ENCODE peak calls at places on chromosomes 3 and 15, in five cellular contexts. T is colonic mucosa; F is body of pancreas; G is CD8-positive, alpha-beta T cell; E is transverse colon. W is an unnamed sample. For H3K27me3, the result is how much of the 10 kb centered on the place peaks cover.

GRCh38 chr3:176757440-176757839 is 439.8 kb downstream of the TBL1XR1 start:
- DNase-seq in E (no peak), F (no peak), T (no peak), G (no peak), W (no peak)

GRCh38 chr15:41926184-41927056 is 32.6 kb upstream of the SPTBN5 start:
- DNase-seq in T (peak), F (no peak), G (no peak), E (peak), W (no peak)

GRCh38 chr3:146831657-146832056 is 226.5 kb upstream of the PLSCR5 start:
- DNase-seq in E (no peak), F (no peak), G (no peak), T (no peak), W (no peak)

GRCh38 chr15:29844290-29844903 is 22.1 kb upstream of the TJP1 start:
- DNase-seq in F (no peak), G (no peak), E (no peak), T (no peak), W (no peak)

GRCh38 chr3:63920001-63920400 is 7.8 kb upstream of the SCAANT1 start:
- DNase-seq in G (no peak), F (peak), E (no peak), T (no peak), W (no peak)

GRCh38 chr15:100350434-100351226 is 8.9 kb upstream of the ADAMTS17 start:
- DNase-seq in G (no peak), F (peak), E (peak), T (peak), W (peak)

GRCh38 chr3:12428131-12428530 is 56.1 kb upstream of the TSEN2 start:
- DNase-seq in T (no peak), F (no peak), E (no peak), G (no peak), W (no peak)

GRCh38 chr3:42699511-42699971 is 3.1 kb downstream of the HHATL start:
- DNase-seq in T (no peak), G (peak), E (no peak), F (no peak), W (no peak)

GRCh38 chr15:31803388-31803884 is 226.9 kb upstream of the CHRNA7 start:
- DNase-seq in G (no peak), E (no peak), T (no peak), F (no peak), W (no peak)

GRCh38 chr3:122183893-122184590 is 574 bp downstream of the CASR start:
- DNase-seq in E (no peak), G (no peak), F (peak), T (no peak), W (no peak)

GRCh38 chr3:58630081-58630709 is 36.4 kb downstream of the FAM3D start:
- DNase-seq in F (peak), E (peak), T (peak), G (peak), W (no peak)

GRCh38 chr3:130857336-130858026 is 36.4 kb upstream of the ATP2C1 start:
- DNase-seq in F (no peak), E (no peak), G (no peak), T (no peak), W (no peak)

GRCh38 chr3:98404010-98404409 is 13.5 kb downstream of the OR5K3 start:
- DNase-seq in T (no peak), E (no peak), G (no peak), F (no peak), W (no peak)

GRCh38 chr3:48405343-48405881 is 24.5 kb downstream of the PLXNB1 start:
- DNase-seq in E (no peak), F (peak), T (no peak), G (peak), W (peak)

GRCh38 chr3:124383051-124383450 is 347.2 kb upstream of the UMPS start:
- DNase-seq in G (no peak), T (no peak), F (no peak), E (no peak), W (no peak)

GRCh38 chr3:8641472-8641871 is 3.1 kb downstream of the SSUH2 start:
- DNase-seq in T (no peak), F (no peak), E (no peak), G (no peak), W (no peak)

GRCh38 chr3:178562869-178563232 is 26.6 kb downstream of the KCNMB2 start:
- DNase-seq in E (no peak), G (no peak), T (no peak), F (no peak), W (no peak)

GRCh38 chr3:178561239-178561638 is 25.0 kb downstream of the KCNMB2 start:
- DNase-seq in T (no peak), F (no peak), G (no peak), E (no peak), W (no peak)

GRCh38 chr3:178558637-178559036 is 22.4 kb downstream of the KCNMB2 start:
- DNase-seq in F (no peak), T (no peak), E (no peak), G (no peak), W (no peak)

GRCh38 chr3:178562143-178562868 is 26.1 kb downstream of the KCNMB2 start:
- DNase-seq in F (no peak), G (no peak), T (no peak), E (no peak), W (no peak)

DNA sequence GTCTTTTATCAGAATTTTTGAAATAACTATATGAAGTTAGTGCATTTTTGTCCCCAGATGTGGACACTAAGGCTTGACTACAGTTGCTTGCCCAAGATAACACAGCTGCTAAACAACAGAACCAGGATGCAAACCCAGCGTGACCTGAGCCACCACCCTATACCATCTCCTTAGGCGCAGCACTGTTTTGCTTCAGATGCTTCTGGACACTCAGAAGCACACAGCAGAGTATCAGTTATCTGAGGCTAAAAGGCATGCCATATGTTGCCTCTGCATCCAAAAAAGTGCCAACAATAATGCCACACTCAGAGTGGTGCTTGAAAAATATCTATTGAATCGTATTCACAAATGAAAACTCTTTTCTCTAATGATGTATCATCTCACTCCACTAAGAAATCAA is 24.5 kb downstream of the KCNMB2 start:
- DNase-seq in E (no peak), G (no peak), T (no peak), F (no peak), W (no peak)
- H3K27ac ChIP-seq in E (no peak), G (no peak), T (no peak), F (no peak), W (no peak)

GRCh38 chr3:44896449-44896848 is 22.0 kb downstream of the TGM4 start:
- DNase-seq in G (no peak), T (no peak), F (no peak), E (no peak), W (no peak)
- H3K27me3 ChIP-seq in G (under half), T (under half), F (under half), E (under half), W (under half)

DNA sequence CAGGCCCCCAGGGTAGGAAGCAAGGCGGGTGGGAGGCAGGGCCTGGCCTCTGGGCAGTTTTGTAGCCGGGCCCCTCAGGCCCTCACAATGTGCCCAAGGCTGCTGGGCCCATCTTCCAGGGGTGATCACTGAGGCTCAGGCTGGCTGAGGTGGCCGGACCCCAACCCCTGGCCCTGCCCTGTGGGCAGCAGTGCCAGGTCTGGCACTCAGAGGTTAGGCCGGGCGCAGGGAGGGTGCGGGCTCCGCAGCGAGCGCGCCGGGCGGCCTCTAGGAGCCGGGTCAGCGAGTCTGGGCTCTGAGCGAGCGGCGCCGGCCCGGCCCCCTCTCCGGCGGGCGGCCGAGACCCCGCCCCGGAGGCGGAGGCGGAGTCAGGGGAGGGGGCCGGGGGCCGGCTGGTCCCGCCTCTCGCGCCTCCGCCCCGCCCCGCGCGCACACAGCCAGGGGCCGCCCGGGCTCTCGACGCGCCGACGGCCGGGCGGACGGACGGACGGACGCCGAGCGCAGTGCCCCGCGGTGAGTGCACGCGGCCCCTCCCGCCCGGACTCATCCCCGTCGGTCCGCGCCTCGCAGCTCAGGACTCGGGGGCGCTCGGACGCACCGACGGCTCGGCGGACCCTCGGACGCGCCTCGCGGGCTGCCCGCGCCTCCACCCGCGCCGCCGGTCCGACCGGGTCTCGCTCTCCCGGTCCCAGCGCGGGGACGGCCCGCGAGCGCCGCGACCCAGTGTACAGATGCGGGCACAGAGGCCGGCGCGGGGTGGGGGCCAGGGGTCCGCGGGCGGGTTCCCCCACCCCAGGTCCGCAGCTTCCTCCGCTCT is at the start of gene FBLN2:
- DNase-seq in E (peak), G (no peak), F (peak), T (no peak), W (peak)
- H3K4me3 ChIP-seq in E (peak), G (peak), F (no peak), T (no peak), W (no peak)

GRCh38 chr15:90405208-90405607 is 17.2 kb downstream of the IQGAP1 start:
- DNase-seq in T (no peak), F (no peak), E (no peak), G (no peak), W (no peak)

GRCh38 chr15:90402230-90402629 is 14.2 kb downstream of the IQGAP1 start:
- DNase-seq in E (no peak), F (no peak), G (no peak), T (peak), W (peak)

GRCh38 chr15:90401499-90401898 is 13.5 kb downstream of the IQGAP1 start:
- DNase-seq in T (no peak), F (no peak), G (no peak), E (no peak), W (no peak)

GRCh38 chr15:90400759-90401314 is 12.8 kb downstream of the IQGAP1 start:
- DNase-seq in E (peak), T (peak), G (peak), F (peak), W (peak)

GRCh38 chr15:90402806-90403205 is 14.8 kb downstream of the IQGAP1 start:
- DNase-seq in F (no peak), G (no peak), T (peak), E (no peak), W (no peak)
- H3K27ac ChIP-seq in F (no peak), G (no peak), T (peak), E (peak), W (peak)

GRCh38 chr15:88255496-88256171 is 905 bp downstream of the NTRK3 start:
- DNase-seq in E (no peak), F (peak), T (no peak), G (no peak), W (peak)
- H3K27me3 ChIP-seq in E (half or more), F (under half), T (under half), G (under half), W (under half)

GRCh38 chr3:65836047-65836446 is 202.7 kb downstream of the MAGI1 start:
- DNase-seq in G (no peak), F (no peak), E (no peak), T (no peak), W (no peak)
- H3K4me3 ChIP-seq in G (no peak), F (no peak), E (no peak), T (no peak), W (no peak)

GRCh38 chr15:71296032-71296686 is 180.9 kb downstream of the THSD4 start:
- DNase-seq in T (peak), G (no peak), F (no peak), E (peak), W (no peak)
- H3K27ac ChIP-seq in T (peak), G (no peak), F (no peak), E (peak), W (no peak)

GRCh38 chr3:38655708-38656300 is 6.3 kb upstream of the SCN5A start:
- DNase-seq in T (no peak), E (no peak), F (no peak), G (peak), W (no peak)

GRCh38 chr3:38657369-38657768 is 7.9 kb upstream of the SCN5A start:
- DNase-seq in G (no peak), F (no peak), T (no peak), E (no peak), W (no peak)

GRCh38 chr3:38651153-38651789 is 1.8 kb upstream of the SCN5A start:
- DNase-seq in G (peak), E (peak), T (peak), F (peak), W (peak)

GRCh38 chr3:38652934-38653333 is 3.4 kb upstream of the SCN5A start:
- DNase-seq in E (no peak), T (no peak), F (no peak), G (no peak), W (no peak)

DNA sequence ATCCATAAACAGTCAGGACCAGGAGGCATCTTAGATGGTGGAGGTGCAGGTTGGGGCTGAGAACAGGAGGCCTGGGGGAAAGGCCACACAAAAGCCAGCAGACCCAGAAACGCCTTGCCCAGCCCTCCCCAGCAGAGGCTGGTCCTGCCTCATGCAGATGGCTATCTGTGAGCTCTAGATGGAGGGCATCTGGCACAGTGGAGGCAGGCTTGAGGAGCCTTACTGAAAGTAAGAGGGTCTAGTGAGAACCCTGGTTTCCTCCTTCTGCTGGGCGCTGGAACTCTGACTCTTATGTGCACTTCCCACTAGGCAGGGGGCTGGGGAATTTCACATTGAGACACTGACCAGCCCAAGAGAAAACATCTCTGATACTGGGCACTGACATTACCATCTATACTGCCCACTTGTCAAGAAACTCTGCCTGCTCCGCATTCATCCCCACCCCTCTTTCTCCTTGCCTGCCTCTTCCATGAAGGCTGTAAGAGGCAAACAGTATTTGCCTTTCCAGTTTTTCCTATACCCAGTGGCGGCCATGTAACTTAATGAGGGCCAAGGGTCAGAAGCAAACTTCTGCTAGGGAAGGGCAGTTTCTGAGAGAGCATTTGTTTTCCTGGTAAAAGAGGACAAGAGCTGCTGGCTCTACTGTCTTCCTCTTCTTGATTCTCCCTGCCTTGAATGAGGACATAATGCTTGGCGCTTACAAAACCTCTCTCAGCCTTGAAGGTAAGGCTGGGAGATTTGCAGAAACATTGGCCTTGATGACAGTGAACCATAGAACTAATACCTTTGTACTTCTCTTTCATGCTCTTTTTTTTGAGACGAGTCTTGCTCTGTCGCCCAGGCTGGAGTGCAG is 4.4 kb upstream of the SCN5A start:
- DNase-seq in E (no peak), T (peak), F (no peak), G (no peak), W (no peak)
- H3K27me3 ChIP-seq in E (under half), T (under half), F (under half), G (under half), W (under half)

DNA sequence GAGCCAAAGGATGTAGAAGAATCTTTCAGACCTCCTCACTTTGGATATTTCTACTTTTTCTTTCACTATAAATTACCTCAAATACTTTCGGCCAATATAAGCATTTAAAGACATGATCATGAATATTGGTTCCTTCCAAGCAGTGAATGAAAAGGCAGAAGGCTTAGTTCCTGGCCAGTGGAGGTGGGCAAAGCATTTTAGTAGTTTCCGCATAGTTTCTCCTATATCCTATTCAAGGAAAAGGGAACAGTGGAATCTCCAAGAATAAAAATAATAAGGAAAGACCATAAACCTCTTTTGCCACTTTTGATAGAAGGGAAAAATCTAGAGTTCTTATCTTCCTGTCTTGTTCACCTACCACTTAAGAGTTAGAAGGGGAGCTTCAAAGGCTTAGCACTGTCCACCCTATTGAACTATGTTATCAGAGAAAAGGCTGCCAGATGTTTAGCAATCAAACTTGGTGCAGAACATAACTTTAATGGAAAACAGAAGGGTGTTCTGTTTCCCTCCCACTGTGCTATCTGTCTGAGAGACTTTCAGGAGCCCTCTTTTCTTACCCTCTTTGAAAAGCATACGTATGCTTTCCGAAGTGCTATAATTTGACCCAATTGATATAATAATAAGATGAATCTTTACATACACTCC is 155.6 kb upstream of the DPH6 start:
- DNase-seq in T (no peak), F (no peak), E (no peak), G (no peak), W (no peak)
- H3K4me3 ChIP-seq in T (no peak), F (no peak), E (no peak), G (no peak), W (no peak)

GRCh38 chr15:52731004-52731403 is 51.8 kb upstream of the ATOSA start:
- DNase-seq in T (no peak), E (no peak), G (no peak), F (no peak), W (no peak)
- H3K27ac ChIP-seq in T (no peak), E (no peak), G (no peak), F (no peak), W (no peak)

W was measured in aorta.